ENCODE peak calls at places on chromosomes 3 and 15, in nine cellular contexts. One of them, this sample, is unnamed.

GRCh38 chr3:13934315-13934714 is 54.4 kb upstream of the WNT7A start:
- DNase-seq in neural progenitor cell: no peak
- DNase-seq in CD8-positive, alpha-beta T cell: no peak
- DNase-seq in CD14-positive monocyte: no peak
- DNase-seq in transverse colon: no peak
- DNase-seq in GM12865: no peak
- DNase-seq in GM06990: no peak
- DNase-seq in lung: no peak
- DNase-seq in WERI-Rb-1: no peak
- DNase-seq in this sample: no peak

GRCh38 chr3:79654019-79654418 is 113.8 kb downstream of the ROBO1 start:
- DNase-seq in neural progenitor cell: no peak
- DNase-seq in CD8-positive, alpha-beta T cell: no peak
- DNase-seq in CD14-positive monocyte: no peak
- DNase-seq in transverse colon: no peak
- DNase-seq in GM12865: no peak
- DNase-seq in GM06990: no peak
- DNase-seq in lung: no peak
- DNase-seq in WERI-Rb-1: no peak
- DNase-seq in this sample: no peak

GRCh38 chr3:60933828-60934227 is 317.4 kb downstream of the FHIT start:
- DNase-seq in neural progenitor cell: no peak
- DNase-seq in CD8-positive, alpha-beta T cell: no peak
- DNase-seq in CD14-positive monocyte: no peak
- DNase-seq in transverse colon: no peak
- DNase-seq in GM12865: no peak
- DNase-seq in GM06990: no peak
- DNase-seq in lung: no peak
- DNase-seq in WERI-Rb-1: no peak
- DNase-seq in this sample: no peak

GRCh38 chr3:97942801-97943546 is 29.3 kb downstream of the RIOX2 start:
- DNase-seq in neural progenitor cell: no peak
- DNase-seq in CD8-positive, alpha-beta T cell: no peak
- DNase-seq in CD14-positive monocyte: no peak
- DNase-seq in transverse colon: no peak
- DNase-seq in GM12865: no peak
- DNase-seq in GM06990: no peak
- DNase-seq in lung: no peak
- DNase-seq in WERI-Rb-1: no peak
- DNase-seq in this sample: no peak

GRCh38 chr3:64422932-64423331 is 197.7 kb upstream of the PRICKLE2 start:
- DNase-seq in neural progenitor cell: no peak
- DNase-seq in CD8-positive, alpha-beta T cell: no peak
- DNase-seq in CD14-positive monocyte: no peak
- DNase-seq in transverse colon: no peak
- DNase-seq in GM12865: no peak
- DNase-seq in GM06990: no peak
- DNase-seq in lung: no peak
- DNase-seq in WERI-Rb-1: no peak
- DNase-seq in this sample: no peak

GRCh38 chr3:9175421-9175820 is 74.0 kb downstream of the SRGAP3 start:
- DNase-seq in neural progenitor cell: no peak
- DNase-seq in CD8-positive, alpha-beta T cell: no peak
- DNase-seq in CD14-positive monocyte: no peak
- DNase-seq in transverse colon: peak
- DNase-seq in GM12865: no peak
- DNase-seq in GM06990: no peak
- DNase-seq in lung: peak
- DNase-seq in WERI-Rb-1: no peak
- DNase-seq in this sample: no peak

GRCh38 chr15:67744331-67745058 is 80.8 kb upstream of the SKOR1 start:
- DNase-seq in neural progenitor cell: no peak
- DNase-seq in CD8-positive, alpha-beta T cell: no peak
- DNase-seq in CD14-positive monocyte: no peak
- DNase-seq in transverse colon: no peak
- DNase-seq in GM12865: peak
- DNase-seq in GM06990: no peak
- DNase-seq in lung: no peak
- DNase-seq in WERI-Rb-1: no peak
- DNase-seq in this sample: no peak

GRCh38 chr3:126699011-126699410 is 5.0 kb upstream of the CHCHD6 start:
- DNase-seq in neural progenitor cell: no peak
- DNase-seq in CD8-positive, alpha-beta T cell: no peak
- DNase-seq in CD14-positive monocyte: no peak
- DNase-seq in transverse colon: no peak
- DNase-seq in GM12865: no peak
- DNase-seq in GM06990: no peak
- DNase-seq in lung: no peak
- DNase-seq in WERI-Rb-1: no peak
- DNase-seq in this sample: no peak

GRCh38 chr3:63324621-63325020 is 46.5 kb downstream of the SYNPR start:
- DNase-seq in neural progenitor cell: no peak
- DNase-seq in CD8-positive, alpha-beta T cell: no peak
- DNase-seq in CD14-positive monocyte: no peak
- DNase-seq in transverse colon: no peak
- DNase-seq in GM12865: no peak
- DNase-seq in GM06990: no peak
- DNase-seq in lung: no peak
- DNase-seq in WERI-Rb-1: peak
- DNase-seq in this sample: no peak

GRCh38 chr15:83904107-83904720 is 250.3 kb downstream of the ADAMTSL3 start:
- DNase-seq in neural progenitor cell: no peak
- DNase-seq in CD8-positive, alpha-beta T cell: no peak
- DNase-seq in CD14-positive monocyte: no peak
- DNase-seq in transverse colon: peak
- DNase-seq in GM12865: no peak
- DNase-seq in GM06990: no peak
- DNase-seq in lung: no peak
- DNase-seq in WERI-Rb-1: no peak
- DNase-seq in this sample: no peak

GRCh38 chr3:119149484-119149883 is 3.5 kb downstream of the TEX55 start:
- DNase-seq in neural progenitor cell: no peak
- DNase-seq in CD8-positive, alpha-beta T cell: no peak
- DNase-seq in CD14-positive monocyte: no peak
- DNase-seq in transverse colon: no peak
- DNase-seq in GM12865: no peak
- DNase-seq in GM06990: no peak
- DNase-seq in lung: no peak
- DNase-seq in WERI-Rb-1: no peak
- DNase-seq in this sample: no peak

GRCh38 chr3:85054579-85054978 is 95.8 kb downstream of the CADM2 start:
- DNase-seq in neural progenitor cell: no peak
- DNase-seq in CD8-positive, alpha-beta T cell: no peak
- DNase-seq in CD14-positive monocyte: no peak
- DNase-seq in transverse colon: no peak
- DNase-seq in GM12865: no peak
- DNase-seq in GM06990: no peak
- DNase-seq in lung: no peak
- DNase-seq in WERI-Rb-1: no peak
- DNase-seq in this sample: no peak

GRCh38 chr15:87224409-87224808 is 1032.1 kb downstream of the NTRK3 start:
- DNase-seq in neural progenitor cell: no peak
- DNase-seq in CD8-positive, alpha-beta T cell: no peak
- DNase-seq in CD14-positive monocyte: no peak
- DNase-seq in transverse colon: no peak
- DNase-seq in GM12865: no peak
- DNase-seq in GM06990: no peak
- DNase-seq in lung: no peak
- DNase-seq in WERI-Rb-1: no peak
- DNase-seq in this sample: no peak

GRCh38 chr3:128226794-128227399 is 73.6 kb downstream of the EEFSEC start:
- DNase-seq in neural progenitor cell: peak
- DNase-seq in CD8-positive, alpha-beta T cell: peak
- DNase-seq in CD14-positive monocyte: no peak
- DNase-seq in transverse colon: no peak
- DNase-seq in GM12865: peak
- DNase-seq in GM06990: peak
- DNase-seq in lung: no peak
- DNase-seq in WERI-Rb-1: peak
- DNase-seq in this sample: peak

GRCh38 chr3:132660056-132660744 is at the start of gene UBA5:
- DNase-seq in neural progenitor cell: peak
- DNase-seq in CD8-positive, alpha-beta T cell: peak
- DNase-seq in CD14-positive monocyte: peak
- DNase-seq in transverse colon: peak
- DNase-seq in GM12865: peak
- DNase-seq in GM06990: peak
- DNase-seq in lung: peak
- DNase-seq in WERI-Rb-1: peak
- DNase-seq in this sample: peak
- TF ChIP-seq CTCF in neural progenitor cell: no peak
- TF ChIP-seq CTCF in CD8-positive, alpha-beta T cell: no peak
- TF ChIP-seq CTCF in CD14-positive monocyte: no peak
- TF ChIP-seq CTCF in transverse colon: no peak
- TF ChIP-seq CTCF in GM12865: no peak
- TF ChIP-seq CTCF in GM06990: no peak
- TF ChIP-seq CTCF in lung: no peak
- TF ChIP-seq CTCF in WERI-Rb-1: no peak
- TF ChIP-seq CTCF in this sample: no peak

DNA sequence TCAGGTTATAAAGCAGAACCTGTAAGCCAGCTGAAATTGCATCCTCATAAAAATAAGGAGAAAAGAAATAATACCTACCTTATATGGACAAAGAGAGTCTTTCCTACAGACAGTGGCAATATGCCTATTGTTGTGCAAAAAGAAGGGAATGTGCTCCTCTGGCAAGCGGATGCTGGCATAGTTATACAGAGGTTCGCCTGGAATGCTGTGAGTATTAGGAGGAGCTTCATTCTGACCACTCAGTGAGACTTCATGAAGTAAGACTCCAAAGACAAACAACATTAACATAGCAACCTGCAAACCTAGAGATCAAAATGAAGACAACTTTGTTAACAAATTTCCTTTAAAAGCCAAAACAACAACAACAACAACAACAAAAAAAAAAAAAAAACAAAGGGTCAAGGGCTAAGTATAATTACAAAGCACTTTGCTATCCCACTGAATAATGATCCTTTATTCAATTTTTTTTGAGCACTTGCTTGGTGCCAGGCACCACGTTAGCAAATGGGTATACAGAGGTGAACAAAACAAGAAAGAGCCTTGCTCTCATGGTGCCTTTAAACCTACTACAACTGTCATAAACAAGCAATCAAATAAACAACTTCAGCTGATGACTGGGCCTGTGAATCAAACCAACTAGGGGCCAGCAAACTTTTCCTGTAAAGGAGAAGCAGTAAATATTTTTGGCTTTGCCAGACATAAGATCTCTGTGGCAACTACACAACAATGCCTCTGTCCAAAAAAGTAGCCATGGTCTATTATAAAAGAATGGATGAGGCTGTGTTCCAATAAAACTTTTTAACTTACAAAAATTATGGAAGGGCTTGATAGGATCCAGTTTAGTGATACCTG is 3.7 kb downstream of the EOGT start:
- DNase-seq in neural progenitor cell: peak
- DNase-seq in CD8-positive, alpha-beta T cell: no peak
- DNase-seq in CD14-positive monocyte: no peak
- DNase-seq in transverse colon: no peak
- DNase-seq in GM12865: no peak
- DNase-seq in GM06990: no peak
- DNase-seq in lung: no peak
- DNase-seq in WERI-Rb-1: no peak
- DNase-seq in this sample: no peak
- TF ChIP-seq CTCF in neural progenitor cell: no peak
- TF ChIP-seq CTCF in CD8-positive, alpha-beta T cell: no peak
- TF ChIP-seq CTCF in CD14-positive monocyte: no peak
- TF ChIP-seq CTCF in transverse colon: no peak
- TF ChIP-seq CTCF in GM12865: no peak
- TF ChIP-seq CTCF in GM06990: no peak
- TF ChIP-seq CTCF in lung: no peak
- TF ChIP-seq CTCF in WERI-Rb-1: no peak
- TF ChIP-seq CTCF in this sample: no peak

GRCh38 chr3:83523470-83524073 is 1435.2 kb upstream of the CADM2 start:
- DNase-seq in neural progenitor cell: peak
- DNase-seq in CD8-positive, alpha-beta T cell: no peak
- DNase-seq in CD14-positive monocyte: no peak
- DNase-seq in transverse colon: peak
- DNase-seq in GM12865: peak
- DNase-seq in GM06990: no peak
- DNase-seq in lung: no peak
- DNase-seq in WERI-Rb-1: peak
- DNase-seq in this sample: peak
- TF ChIP-seq CTCF in neural progenitor cell: peak
- TF ChIP-seq CTCF in CD8-positive, alpha-beta T cell: no peak
- TF ChIP-seq CTCF in CD14-positive monocyte: no peak
- TF ChIP-seq CTCF in transverse colon: no peak
- TF ChIP-seq CTCF in GM12865: peak
- TF ChIP-seq CTCF in GM06990: peak
- TF ChIP-seq CTCF in lung: no peak
- TF ChIP-seq CTCF in WERI-Rb-1: peak
- TF ChIP-seq CTCF in this sample: peak

GRCh38 chr15:50127255-50127777 is 8.3 kb upstream of the ATP8B4 start:
- DNase-seq in neural progenitor cell: no peak
- DNase-seq in CD8-positive, alpha-beta T cell: no peak
- DNase-seq in CD14-positive monocyte: no peak
- DNase-seq in transverse colon: no peak
- DNase-seq in GM12865: no peak
- DNase-seq in GM06990: no peak
- DNase-seq in lung: no peak
- DNase-seq in WERI-Rb-1: no peak
- DNase-seq in this sample: no peak

GRCh38 chr15:50124557-50125080 is 5.6 kb upstream of the ATP8B4 start:
- DNase-seq in neural progenitor cell: no peak
- DNase-seq in CD8-positive, alpha-beta T cell: no peak
- DNase-seq in CD14-positive monocyte: no peak
- DNase-seq in transverse colon: no peak
- DNase-seq in GM12865: no peak
- DNase-seq in GM06990: no peak
- DNase-seq in lung: no peak
- DNase-seq in WERI-Rb-1: no peak
- DNase-seq in this sample: no peak

GRCh38 chr15:50126072-50126471 is 7.0 kb upstream of the ATP8B4 start:
- DNase-seq in neural progenitor cell: no peak
- DNase-seq in CD8-positive, alpha-beta T cell: no peak
- DNase-seq in CD14-positive monocyte: no peak
- DNase-seq in transverse colon: no peak
- DNase-seq in GM12865: no peak
- DNase-seq in GM06990: no peak
- DNase-seq in lung: no peak
- DNase-seq in WERI-Rb-1: no peak
- DNase-seq in this sample: no peak

GRCh38 chr15:50131617-50132016 is 12.6 kb upstream of the ATP8B4 start:
- DNase-seq in neural progenitor cell: no peak
- DNase-seq in CD8-positive, alpha-beta T cell: no peak
- DNase-seq in CD14-positive monocyte: no peak
- DNase-seq in transverse colon: no peak
- DNase-seq in GM12865: no peak
- DNase-seq in GM06990: no peak
- DNase-seq in lung: no peak
- DNase-seq in WERI-Rb-1: no peak
- DNase-seq in this sample: no peak

DNA sequence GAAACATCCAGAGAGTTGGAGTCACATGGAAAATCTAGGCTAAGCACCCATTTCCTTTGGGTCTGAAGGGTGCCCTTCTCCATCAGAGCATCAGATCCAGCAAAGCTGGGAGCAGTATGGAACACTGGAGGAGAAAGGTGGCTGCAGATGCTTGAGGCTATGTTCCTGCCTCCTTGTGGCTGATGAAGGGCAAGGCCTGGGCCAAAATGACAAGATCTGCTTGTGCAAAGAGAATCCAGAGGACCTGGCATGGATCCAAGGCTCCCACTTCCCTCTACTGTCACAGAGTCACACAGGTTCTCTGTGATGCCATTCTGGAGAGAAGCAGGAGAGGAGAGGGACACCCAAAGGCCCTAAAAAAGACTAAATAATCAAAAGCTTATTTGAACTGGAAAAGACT is 9.2 kb upstream of the ATP8B4 start:
- DNase-seq in neural progenitor cell: no peak
- DNase-seq in CD8-positive, alpha-beta T cell: no peak
- DNase-seq in CD14-positive monocyte: peak
- DNase-seq in transverse colon: peak
- DNase-seq in GM12865: no peak
- DNase-seq in GM06990: no peak
- DNase-seq in lung: peak
- DNase-seq in WERI-Rb-1: no peak
- DNase-seq in this sample: no peak
- TF ChIP-seq CTCF in neural progenitor cell: peak
- TF ChIP-seq CTCF in CD8-positive, alpha-beta T cell: no peak
- TF ChIP-seq CTCF in CD14-positive monocyte: peak
- TF ChIP-seq CTCF in transverse colon: no peak
- TF ChIP-seq CTCF in GM12865: no peak
- TF ChIP-seq CTCF in GM06990: no peak
- TF ChIP-seq CTCF in lung: no peak
- TF ChIP-seq CTCF in WERI-Rb-1: peak
- TF ChIP-seq CTCF in this sample: no peak

This sample was measured in nephron progenitor cell.